ENCODE peak calls at places on chromosomes 16 and 17, in six cellular contexts. B is H9, K is IMR-90, M is mesenchymal stem cell, C is H1, D is neuronal stem cell. P is an unnamed sample.
A peak's percentile ranks its signal among the peaks of the same experiment; 100 is the strongest.

GRCh38 chr16:75061677-75062076 is 54.9 kb downstream of the LDHD start:
- DNase-seq in B (no peak), K (no peak), M (no peak), C (no peak), D (no peak), P (no peak)

GRCh38 chr17:71208111-71208704 is 912.6 kb upstream of the SOX9 start:
- DNase-seq in B (no peak), K (peak; percentile 92), M (no peak), C (no peak), D (no peak), P (no peak)

GRCh38 chr16:56301391-56301850 is 110.1 kb downstream of the GNAO1 start:
- DNase-seq in B (no peak), K (peak; percentile 46), M (peak; percentile 16), C (no peak), D (no peak), P (no peak)

GRCh38 chr16:57821149-57821971 is 19.1 kb upstream of the KIFC3 start:
- DNase-seq in B (no peak), K (no peak), M (no peak), C (no peak), D (no peak), P (peak; percentile 82)

GRCh38 chr16:53054670-53055485 is at the start of gene CHD9:
- DNase-seq in B (peak; percentile 92), K (peak; percentile 80), M (peak; percentile 89), C (peak; percentile 87), D (peak; percentile 89), P (peak; percentile 96)

GRCh38 chr17:80866050-80866793 is 125.4 kb upstream of the CHMP6 start:
- DNase-seq in B (peak; percentile 76), K (peak; percentile 69), M (peak; percentile 73), C (peak; percentile 83), D (no peak), P (peak; percentile 62)

GRCh38 chr16:55491691-55492090 is 12.7 kb downstream of the MMP2 start:
- DNase-seq in B (peak; percentile 30), K (no peak), M (no peak), C (no peak), D (no peak), P (peak; percentile 51)

GRCh38 chr17:52724578-52724977 is 566.1 kb upstream of the CA10 start:
- DNase-seq in B (no peak), K (no peak), M (no peak), C (no peak), D (no peak), P (peak; percentile 73)

GRCh38 chr16:78606572-78606971 is 507.1 kb downstream of the WWOX start:
- DNase-seq in B (no peak), K (no peak), M (no peak), C (no peak), D (peak; percentile 49), P (no peak)

GRCh38 chr16:50547340-50547865 is 793 bp upstream of the NKD1 start:
- DNase-seq in B (peak; percentile 61), K (no peak), M (no peak), C (peak; percentile 66), D (peak; percentile 41), P (peak; percentile 89)

GRCh38 chr16:88128556-88128955 is 177.3 kb downstream of the BANP start:
- DNase-seq in B (no peak), K (no peak), M (no peak), C (no peak), D (no peak), P (no peak)

GRCh38 chr16:19138601-19139000 is 24.8 kb downstream of the ITPRIPL2 start:
- DNase-seq in B (no peak), K (peak; percentile 89), M (peak; percentile 98), C (no peak), D (no peak), P (peak; percentile 65)

GRCh38 chr17:60496051-60496450 is 30.0 kb downstream of the APPBP2 start:
- DNase-seq in B (no peak), K (peak; percentile 18), M (no peak), C (no peak), D (no peak), P (no peak)

GRCh38 chr16:50717109-50717893 is 23.9 kb downstream of the NOD2 start:
- DNase-seq in B (no peak), K (no peak), M (no peak), C (no peak), D (no peak), P (no peak)

GRCh38 chr16:89089142-89089541 is 4.5 kb upstream of the ACSF3 start:
- DNase-seq in B (no peak), K (no peak), M (no peak), C (peak; percentile 57), D (no peak), P (peak; percentile 25)

GRCh38 chr17:48427598-48427997 is 2.4 kb downstream of the SKAP1 start:
- DNase-seq in B (no peak), K (no peak), M (peak; percentile 15), C (no peak), D (no peak), P (no peak)

GRCh38 chr17:72120878-72121163 is at the start of gene SOX9:
- DNase-seq in B (peak; percentile 98), K (peak; percentile 96), M (peak; percentile 95), C (peak; percentile 85), D (peak; percentile 87), P (peak; percentile 98)

GRCh38 chr17:44759916-44760243 is 1.1 kb downstream of the ADAM11 start:
- DNase-seq in B (no peak), K (no peak), M (no peak), C (peak; percentile 50), D (no peak), P (no peak)

GRCh38 chr16:12639044-12639443 is 164.6 kb downstream of the CPPED1 start:
- DNase-seq in B (no peak), K (peak; percentile 39), M (peak; percentile 62), C (no peak), D (no peak), P (peak; percentile 60)

GRCh38 chr16:78096386-78096785 is 3.1 kb upstream of the WWOX start:
- DNase-seq in B (no peak), K (peak; percentile 4), M (no peak), C (no peak), D (no peak), P (no peak)

GRCh38 chr17:43803758-43804157 is 23.5 kb downstream of the CFAP97D1 start:
- DNase-seq in B (peak; percentile 75), K (peak; percentile 14), M (no peak), C (no peak), D (no peak), P (peak; percentile 32)

GRCh38 chr17:72489273-72489641 is 368.4 kb downstream of the SOX9 start:
- DNase-seq in B (no peak), K (no peak), M (no peak), C (no peak), D (no peak), P (no peak)

GRCh38 chr17:62790554-62790953 is 17.6 kb downstream of the MARCHF10 start:
- DNase-seq in B (no peak), K (peak; percentile 93), M (peak; percentile 93), C (no peak), D (no peak), P (no peak)

GRCh38 chr17:16374129-16374528 is 6.8 kb upstream of the UBB start:
- DNase-seq in B (no peak), K (peak; percentile 75), M (peak; percentile 63), C (no peak), D (no peak), P (no peak)

GRCh38 chr16:66383551-66383950 is 17.1 kb downstream of the CDH5 start:
- DNase-seq in B (no peak), K (no peak), M (no peak), C (no peak), D (no peak), P (no peak)

GRCh38 chr17:48960834-48961515 is 7.4 kb downstream of the GIP start:
- DNase-seq in B (peak; percentile 66), K (no peak), M (no peak), C (peak; percentile 65), D (no peak), P (peak; percentile 46)

GRCh38 chr16:31471875-31472558 is at the start of gene TGFB1I1:
- DNase-seq in B (peak; percentile 50), K (peak; percentile 80), M (peak; percentile 78), C (peak; percentile 64), D (no peak), P (peak; percentile 63)

GRCh38 chr16:89549007-89549700 is 11.3 kb upstream of the RPL13 start:
- DNase-seq in B (no peak), K (no peak), M (no peak), C (no peak), D (no peak), P (no peak)

GRCh38 chr17:77606146-77606864 is 352.2 kb upstream of the TNRC6C start:
- DNase-seq in B (no peak), K (no peak), M (no peak), C (peak; percentile 37), D (no peak), P (no peak)

GRCh38 chr16:67543582-67543981 is 15.0 kb downstream of the RIPOR1 start:
- DNase-seq in B (no peak), K (no peak), M (no peak), C (no peak), D (no peak), P (no peak)
- H3K23ac ChIP-seq in B (no peak overlapping the region), K (no peak overlapping the region), M (no peak overlapping the region), C (no peak overlapping the region), D (peak overlapping the region; percentile 25), P (no peak overlapping the region)

GRCh38 chr16:23905027-23905426 is 69.2 kb downstream of the PRKCB start:
- DNase-seq in B (peak; percentile 67), K (peak; percentile 70), M (peak; percentile 10), C (no peak), D (peak; percentile 51), P (peak; percentile 89)

GRCh38 chr16:23901178-23902131 is 65.7 kb downstream of the PRKCB start:
- DNase-seq in B (no peak), K (no peak), M (no peak), C (no peak), D (no peak), P (peak; percentile 53)

GRCh38 chr16:23902223-23903000 is 66.6 kb downstream of the PRKCB start:
- DNase-seq in B (no peak), K (no peak), M (no peak), C (no peak), D (no peak), P (no peak)

GRCh38 chr16:23900480-23901177 is 64.8 kb downstream of the PRKCB start:
- DNase-seq in B (no peak), K (no peak), M (no peak), C (no peak), D (no peak), P (no peak)

GRCh38 chr16:23903001-23903414 is 67.2 kb downstream of the PRKCB start:
- DNase-seq in B (no peak), K (no peak), M (no peak), C (no peak), D (no peak), P (peak; percentile 19)
- H3K4me2 ChIP-seq in B (no peak overlapping the region), K (no peak overlapping the region), M (no peak overlapping the region), C (no peak overlapping the region), D (no peak overlapping the region), P (no peak overlapping the region)

GRCh38 chr17:41567317-41567716 is 4.5 kb downstream of the KRT9 start:
- DNase-seq in B (no peak), K (no peak), M (no peak), C (no peak), D (no peak), P (no peak)

GRCh38 chr17:41575336-41575735 is 3.5 kb upstream of the KRT9 start:
- DNase-seq in B (no peak), K (no peak), M (no peak), C (no peak), D (no peak), P (no peak)

GRCh38 chr17:41571561-41572434 is at the start of gene KRT9:
- DNase-seq in B (no peak), K (no peak), M (no peak), C (no peak), D (no peak), P (no peak)
- H2BK15ac ChIP-seq in B (no peak within 1 kb of the TSS), K (no peak within 1 kb of the TSS), M (no peak within 1 kb of the TSS), C (no peak within 1 kb of the TSS), D (no peak within 1 kb of the TSS), P (no peak within 1 kb of the TSS)

GRCh38 chr17:30344283-30345088 is 10.6 kb upstream of the TMIGD1 start:
- DNase-seq in B (no peak), K (peak; percentile 59), M (peak; percentile 29), C (no peak), D (no peak), P (no peak)
- H3K23ac ChIP-seq in B (no peak overlapping the region), K (no peak overlapping the region), M (no peak overlapping the region), C (no peak overlapping the region), D (no peak overlapping the region), P (no peak overlapping the region)

P was measured in mesendoderm.